ENCODE peak calls at places on chromosomes 6 and 20, in seven cellular contexts. H is adrenal gland, S is substantia nigra, R is esophagus squamous epithelium, G is endodermal cell, L is caudate nucleus, V is brain microvascular endothelial cell. A is an unnamed sample.

GRCh38 chr6:139628220-139628619 is 253.8 kb upstream of the CITED2 start:
- DNase-seq in S (no peak), G (no peak), L (no peak), H (no peak), R (no peak), V (no peak), A (no peak)

GRCh38 chr6:97111243-97111642 is 171.8 kb downstream of the MMS22L start:
- DNase-seq in G (no peak), S (no peak), L (no peak), R (no peak), H (no peak), V (no peak), A (no peak)

GRCh38 chr20:45367126-45367525 is 4.2 kb downstream of the SYS1 start:
- DNase-seq in S (no peak), L (no peak), H (no peak), R (no peak), V (no peak), G (no peak), A (no peak)

GRCh38 chr6:69416739-69417138 is 380.1 kb downstream of the LMBRD1 start:
- DNase-seq in H (no peak), V (peak), S (no peak), L (no peak), R (no peak), G (no peak), A (no peak)

GRCh38 chr20:50120935-50121693 is 8.2 kb upstream of the UBE2V1 start:
- DNase-seq in G (peak), R (peak), H (peak), S (peak), L (peak), V (no peak), A (peak)

GRCh38 chr6:153084393-153084792 is 46.7 kb downstream of the RGS17 start:
- DNase-seq in R (no peak), G (no peak), H (no peak), V (no peak), S (no peak), L (no peak), A (no peak)

GRCh38 chr20:5061209-5061608 is 58.5 kb downstream of the PCNA start:
- DNase-seq in R (no peak), S (no peak), H (no peak), G (peak), V (no peak), L (no peak), A (no peak)

GRCh38 chr20:51439160-51439689 is 103.3 kb downstream of the NFATC2 start:
- DNase-seq in V (no peak), G (no peak), L (no peak), H (no peak), R (no peak), S (no peak), A (no peak)

GRCh38 chr20:49785851-49786174 is 26.8 kb upstream of the SLC9A8 start:
- DNase-seq in R (no peak), L (no peak), V (no peak), S (no peak), G (no peak), H (no peak), A (no peak)

GRCh38 chr6:47579040-47579439 is 101.5 kb downstream of the CD2AP start:
- DNase-seq in L (no peak), G (no peak), R (no peak), S (no peak), H (no peak), V (no peak), A (no peak)

GRCh38 chr20:14062786-14063185 is 67.5 kb downstream of the MACROD2 start:
- DNase-seq in S (no peak), L (no peak), H (no peak), R (no peak), V (peak), G (no peak), A (no peak)

GRCh38 chr6:125598422-125598821 is 151.0 kb upstream of the HEY2 start:
- DNase-seq in H (peak), G (no peak), V (peak), L (no peak), S (no peak), R (peak), A (no peak)

GRCh38 chr6:131182991-131183425 is 47.7 kb downstream of the AKAP7 start:
- DNase-seq in R (no peak), H (no peak), L (no peak), S (no peak), V (peak), G (peak), A (no peak)

GRCh38 chr6:170248111-170248805 is 42.6 kb downstream of the DLL1 start:
- DNase-seq in G (no peak), R (no peak), V (no peak), H (no peak), L (no peak), S (no peak), A (no peak)

GRCh38 chr6:18160921-18161320 is 5.7 kb downstream of the KDM1B start:
- DNase-seq in L (no peak), H (no peak), R (no peak), S (no peak), V (no peak), G (no peak), A (no peak)

GRCh38 chr20:48180039-48180438 is 394.8 kb upstream of the SULF2 start:
- DNase-seq in L (no peak), H (no peak), G (no peak), V (peak), S (no peak), R (no peak), A (no peak)

GRCh38 chr6:67680297-67680932 is 954.7 kb upstream of the ADGRB3 start:
- DNase-seq in R (no peak), G (no peak), L (no peak), H (no peak), S (no peak), V (peak), A (no peak)

DNA sequence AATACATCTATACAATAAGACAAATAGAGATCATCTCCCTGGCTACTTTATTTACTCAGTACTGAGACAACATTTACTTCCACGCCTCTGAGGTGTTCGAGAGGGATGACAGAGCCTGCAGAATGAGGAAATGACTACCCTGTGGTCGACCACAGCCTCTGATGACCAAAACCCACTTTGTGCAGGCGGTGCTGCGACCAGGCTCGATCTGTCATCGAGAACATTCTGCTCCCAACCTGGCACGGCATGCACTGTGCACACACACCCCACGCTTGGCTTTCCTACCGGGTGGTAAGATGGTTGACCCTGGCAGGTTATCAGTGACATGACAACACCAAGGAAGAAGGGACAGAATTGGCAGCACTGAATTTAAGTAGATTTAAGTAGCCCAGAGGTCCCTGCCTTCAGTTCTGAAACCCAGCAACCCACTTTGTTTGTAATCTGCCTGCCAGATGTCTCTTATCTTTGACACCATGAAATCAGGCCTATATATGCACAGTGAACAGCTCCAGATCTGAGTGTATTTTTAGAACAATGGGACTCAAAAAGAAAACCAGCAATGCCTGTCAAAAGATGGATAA is 42.6 kb downstream of the TTI1 start:
- DNase-seq in R (peak), L (no peak), V (peak), S (no peak), H (peak), G (no peak), A (peak)
- H3K27ac ChIP-seq in R (peak), L (peak), V (peak), S (no peak), H (no peak), G (no peak), A (peak)

GRCh38 chr20:10114598-10114997 is 79.8 kb downstream of the ANKEF1 start:
- DNase-seq in H (no peak), G (no peak), L (no peak), R (no peak), S (no peak), V (no peak), A (no peak)

GRCh38 chr20:10113746-10114145 is 79.0 kb downstream of the ANKEF1 start:
- DNase-seq in H (no peak), S (no peak), V (no peak), G (no peak), L (no peak), R (no peak), A (no peak)

GRCh38 chr20:10109621-10110020 is 74.8 kb downstream of the ANKEF1 start:
- DNase-seq in H (no peak), G (no peak), S (no peak), L (no peak), V (no peak), R (no peak), A (no peak)

GRCh38 chr20:10110151-10110550 is 75.4 kb downstream of the ANKEF1 start:
- DNase-seq in H (no peak), R (no peak), L (no peak), S (no peak), G (no peak), V (no peak), A (no peak)

DNA sequence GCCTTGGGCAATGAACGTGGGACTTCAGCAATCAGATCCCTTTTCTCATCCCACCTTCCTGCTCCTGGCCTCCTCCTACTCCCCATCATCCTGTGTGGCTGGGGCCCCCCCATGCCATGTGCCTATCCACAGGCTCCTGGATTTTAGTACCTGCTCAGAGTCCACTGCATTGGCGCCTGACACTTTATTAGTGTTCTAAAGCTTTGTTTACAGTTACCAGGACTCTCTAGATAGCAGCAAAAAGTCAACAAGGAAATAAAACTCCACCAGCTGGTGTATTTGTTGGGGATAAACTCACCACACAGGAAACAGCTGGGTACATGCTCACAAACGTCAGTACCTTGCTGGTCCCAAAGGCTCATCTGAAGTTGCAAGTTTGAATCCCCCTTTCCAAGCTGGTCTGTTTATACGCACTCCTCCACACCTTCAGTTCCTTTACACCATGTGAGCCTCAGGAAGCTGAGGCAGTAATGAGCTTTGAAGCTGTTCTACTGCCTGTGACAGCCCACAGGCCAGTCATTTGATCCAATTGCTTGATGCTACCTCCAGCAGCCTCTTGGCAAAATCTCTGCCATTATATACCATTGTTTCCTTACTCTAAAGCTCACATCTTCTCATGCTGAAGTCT is 76.5 kb downstream of the ANKEF1 start:
- DNase-seq in H (no peak), L (no peak), S (no peak), G (no peak), V (no peak), R (no peak), A (no peak)
- H3K27ac ChIP-seq in H (no peak), L (no peak), S (no peak), G (no peak), V (no peak), R (no peak), A (no peak)

DNA sequence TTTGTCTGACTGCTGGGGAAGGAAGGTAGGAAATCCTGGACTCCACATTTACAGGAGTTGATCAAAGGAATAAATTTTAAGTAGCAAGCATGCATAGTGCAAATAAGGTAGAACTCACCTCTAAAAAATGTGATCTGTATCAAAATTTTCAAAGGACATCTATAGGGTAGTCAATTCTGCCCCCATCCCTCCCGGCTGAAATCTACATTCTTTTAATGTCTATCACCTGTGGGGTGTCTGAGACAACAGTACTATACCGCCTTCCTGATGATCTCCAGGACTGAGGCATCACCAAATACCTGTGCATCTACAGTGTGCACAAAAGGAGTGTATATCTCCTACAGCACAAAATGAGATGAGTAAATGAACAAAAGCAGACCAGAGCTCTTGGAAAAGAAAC is 19.9 kb downstream of the CPNE1 start:
- DNase-seq in H (no peak), V (no peak), S (no peak), G (no peak), L (no peak), R (no peak), A (no peak)
- H3K27ac ChIP-seq in H (no peak), V (no peak), S (no peak), G (no peak), L (no peak), R (no peak), A (no peak)

GRCh38 chr20:61140576-61140975 is 111.5 kb upstream of the CDH4 start:
- DNase-seq in L (no peak), S (no peak), G (no peak), V (no peak), H (no peak), R (no peak), A (no peak)

DNA sequence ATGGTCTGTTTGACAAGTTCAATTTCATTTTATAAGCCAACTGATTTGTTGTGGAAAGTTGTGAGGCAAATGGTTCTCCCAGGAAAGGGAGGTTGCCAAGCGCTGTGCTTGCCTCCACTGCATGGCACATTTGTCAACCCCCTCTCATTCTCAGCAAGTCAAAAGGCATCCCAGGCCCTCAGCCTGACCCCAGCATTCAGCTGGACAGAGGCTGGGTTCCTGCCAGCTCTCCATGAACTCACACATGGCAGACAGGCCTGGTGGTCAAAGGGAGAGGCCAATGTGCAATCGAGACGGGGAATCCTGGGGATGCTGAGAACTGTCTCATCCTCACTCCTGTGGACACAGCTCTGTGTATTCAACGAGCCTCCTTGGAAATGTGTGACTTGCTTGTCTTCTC is 106.1 kb upstream of the CDH4 start:
- DNase-seq in V (no peak), S (no peak), L (no peak), G (no peak), R (no peak), H (no peak), A (no peak)
- H3K27ac ChIP-seq in V (no peak), S (no peak), L (no peak), G (peak), R (no peak), H (no peak), A (no peak)

GRCh38 chr6:119339941-119340456 is 9.6 kb downstream of the MAN1A1 start:
- DNase-seq in L (no peak), G (no peak), H (no peak), S (no peak), V (no peak), R (no peak), A (no peak)

GRCh38 chr6:119343573-119344146 is 5.9 kb downstream of the MAN1A1 start:
- DNase-seq in V (no peak), L (no peak), R (no peak), G (no peak), S (no peak), H (no peak), A (no peak)

GRCh38 chr6:119343167-119343566 is 6.4 kb downstream of the MAN1A1 start:
- DNase-seq in G (no peak), L (no peak), H (no peak), R (no peak), V (no peak), S (no peak), A (no peak)

GRCh38 chr6:119342430-119342829 is 7.1 kb downstream of the MAN1A1 start:
- DNase-seq in G (no peak), R (no peak), L (no peak), H (no peak), S (no peak), V (no peak), A (no peak)

GRCh38 chr6:119340766-119341487 is 8.6 kb downstream of the MAN1A1 start:
- DNase-seq in L (no peak), H (no peak), G (peak), S (no peak), V (no peak), R (no peak), A (no peak)
- H3K27ac ChIP-seq in L (no peak), H (no peak), G (no peak), S (no peak), V (no peak), R (peak), A (no peak)

DNA sequence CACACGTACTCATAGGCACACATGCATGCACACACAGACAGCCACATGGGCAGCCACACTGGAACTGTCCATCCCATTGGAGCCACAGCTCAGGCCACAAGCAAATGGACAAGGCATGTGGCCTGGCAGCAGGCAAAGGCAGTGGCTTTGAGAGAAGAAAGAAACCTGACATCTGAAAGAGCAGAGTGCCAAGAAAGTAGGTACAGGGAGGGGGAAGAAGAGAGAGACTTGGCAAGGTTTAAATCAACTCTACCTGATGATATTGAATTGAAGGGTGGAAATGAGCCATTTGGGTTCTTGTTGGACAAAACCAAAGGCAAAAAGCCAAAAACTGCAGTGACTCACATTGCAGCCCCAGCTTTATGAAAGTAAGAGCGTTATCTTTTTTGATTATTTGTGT is 142.7 kb downstream of the PCSK2 start:
- DNase-seq in R (no peak), H (no peak), L (no peak), V (no peak), G (no peak), S (no peak), A (no peak)
- H3K27ac ChIP-seq in R (no peak), H (no peak), L (no peak), V (no peak), G (no peak), S (no peak), A (no peak)

GRCh38 chr6:20408851-20409250 is 7.2 kb downstream of the E2F3 start:
- DNase-seq in H (no peak), V (no peak), L (no peak), G (no peak), R (no peak), S (no peak), A (no peak)
- H3K27ac ChIP-seq in H (no peak), V (no peak), L (no peak), G (no peak), R (no peak), S (no peak), A (no peak)

A was measured in SJSA1.